ENCODE peak calls at places on chromosomes 4 and X, in nine cellular contexts. B is neuronal stem cell, W is kidney, A is tibial artery, Z is cardiac muscle cell, I is body of pancreas, J is suprapubic skin, X is IMR-90, T is K562. S is an unnamed sample. For H3K36me3, the result is how much of the 10 kb centered on the place peaks cover.

GRCh38 chrX:68196939-68197791 is 236.1 kb downstream of the OPHN1 start:
- DNase-seq in W (no peak), T (peak), B (peak), X (peak), Z (peak), A (no peak), I (peak), J (no peak), S (peak)

GRCh38 chrX:22968494-22968893 is 31.3 kb upstream of the DDX53 start:
- DNase-seq in X (no peak), W (no peak), I (no peak), T (no peak), A (no peak), Z (no peak), B (no peak), J (no peak), S (no peak)

GRCh38 chrX:69307736-69308135 is 142.5 kb upstream of the PJA1 start:
- DNase-seq in W (no peak), B (no peak), Z (no peak), X (no peak), I (no peak), A (no peak), T (no peak), J (peak), S (peak)

GRCh38 chr4:8070751-8071718 is 87.6 kb downstream of the ABLIM2 start:
- DNase-seq in B (no peak), W (peak), T (no peak), X (no peak), Z (peak), J (no peak), A (peak), I (no peak), S (no peak)

GRCh38 chrX:153379971-153380581 is 21.1 kb downstream of the PNMA6E start:
- DNase-seq in W (no peak), B (no peak), Z (peak), I (no peak), J (no peak), X (no peak), T (no peak), A (no peak), S (no peak)

GRCh38 chrX:136731207-136731782 is 49.4 kb downstream of the ARHGEF6 start:
- DNase-seq in X (no peak), I (no peak), Z (no peak), W (no peak), T (no peak), B (no peak), J (no peak), A (no peak), S (no peak)

GRCh38 chr4:41050840-41051775 is 163.2 kb downstream of the APBB2 start:
- DNase-seq in W (no peak), T (no peak), J (no peak), I (no peak), A (no peak), B (no peak), X (no peak), Z (no peak), S (no peak)

GRCh38 chr4:155819066-155819465 is 47.0 kb downstream of the ASIC5 start:
- DNase-seq in B (no peak), W (no peak), Z (no peak), J (no peak), A (peak), X (no peak), T (no peak), I (no peak), S (no peak)

GRCh38 chrX:72021975-72022374 is 109.7 kb downstream of the RTL5 start:
- DNase-seq in I (no peak), Z (no peak), J (no peak), W (peak), X (no peak), A (no peak), B (no peak), T (peak), S (peak)

GRCh38 chrX:132270699-132271098 is 51.5 kb upstream of the RAP2C start:
- DNase-seq in T (no peak), W (no peak), Z (no peak), B (no peak), A (peak), I (no peak), X (peak), J (peak), S (no peak)

GRCh38 chr4:121226362-121226761 is 62.2 kb upstream of the TNIP3 start:
- DNase-seq in T (no peak), I (no peak), A (no peak), X (no peak), B (no peak), Z (no peak), W (no peak), J (no peak), S (no peak)

GRCh38 chrX:39477438-39478120 is 620.2 kb downstream of the BCOR start:
- DNase-seq in J (peak), W (peak), I (peak), A (no peak), Z (peak), B (no peak), X (no peak), T (peak), S (peak)

DNA sequence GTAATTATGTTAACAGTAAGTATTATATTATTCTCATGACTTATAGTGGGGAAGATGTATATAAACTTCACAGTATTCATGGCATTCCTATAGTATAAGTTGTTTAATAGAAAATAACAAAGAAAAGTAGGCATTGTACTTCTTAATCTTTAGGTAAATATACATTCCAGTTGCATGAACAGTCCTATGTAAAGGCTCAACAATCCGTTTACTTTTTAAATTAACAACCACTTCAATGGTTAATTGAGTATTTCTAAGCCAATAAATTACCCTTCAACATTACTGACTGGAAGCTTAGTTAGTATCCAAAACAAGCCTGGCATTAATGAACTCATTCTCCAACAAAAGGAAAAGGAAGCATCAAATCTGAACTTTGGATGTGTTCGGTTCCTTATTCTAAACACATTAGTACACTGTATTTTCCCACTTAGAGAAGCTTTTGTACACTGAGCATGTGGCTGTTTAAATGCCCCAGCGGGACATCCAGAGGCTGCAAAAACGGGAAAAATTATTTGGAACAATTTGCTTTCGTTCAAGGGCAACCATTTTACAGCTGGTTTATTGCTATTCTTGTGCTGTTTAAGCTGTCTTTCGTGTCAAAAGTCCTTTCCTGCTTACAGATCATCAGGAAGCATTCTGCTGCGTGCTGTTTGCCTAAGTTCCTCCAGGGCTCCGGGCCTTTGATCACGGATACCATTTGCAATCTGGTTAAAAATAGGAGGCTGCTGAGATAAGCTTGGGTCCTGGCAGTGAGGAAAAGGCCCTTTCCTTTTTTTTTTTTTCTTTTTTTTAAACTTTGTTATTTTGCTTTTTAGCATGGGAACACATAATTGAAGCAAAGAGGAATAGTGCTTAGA is 460.3 kb downstream of the SPRY1 start:
- DNase-seq in I (no peak), W (peak), A (peak), B (peak), X (peak), Z (peak), T (no peak), J (no peak), S (peak)
- H3K4me3 ChIP-seq in I (no peak), W (no peak), A (peak), B (peak), X (no peak), Z (no peak), T (no peak), J (peak), S (no peak)

GRCh38 chr4:52715255-52715897 is 35.8 kb downstream of the ERVMER34-1 start:
- DNase-seq in I (no peak), A (no peak), W (no peak), T (no peak), B (no peak), Z (no peak), X (no peak), J (no peak), S (no peak)
- H3K36me3 ChIP-seq in I (under half), A (under half), W (under half), T (half or more), B (under half), Z (under half), X (under half), J (under half), S (under half)

GRCh38 chrX:46649421-46650260 is 76.1 kb downstream of the CHST7 start:
- DNase-seq in X (peak), Z (no peak), A (peak), W (no peak), B (no peak), J (no peak), T (no peak), I (no peak), S (no peak)
- H3K27ac ChIP-seq in X (no peak), Z (no peak), A (no peak), W (no peak), B (peak), J (no peak), T (no peak), I (no peak), S (no peak)

GRCh38 chrX:154437398-154437752 is 421 bp downstream of the GDI1 start:
- DNase-seq in B (no peak), A (no peak), Z (no peak), I (no peak), J (peak), W (peak), X (no peak), T (no peak), S (no peak)
- H3K4me3 ChIP-seq in B (peak), A (peak), Z (peak), I (peak), J (peak), W (peak), X (peak), T (peak), S (peak)

GRCh38 chrX:154712781-154713391 is 38.0 kb downstream of the GAB3 start:
- DNase-seq in X (peak), T (no peak), Z (no peak), J (no peak), A (no peak), B (no peak), W (no peak), I (no peak), S (no peak)

GRCh38 chrX:154715825-154716224 is 35.1 kb downstream of the GAB3 start:
- DNase-seq in T (no peak), J (no peak), I (no peak), Z (no peak), W (no peak), A (no peak), X (no peak), B (no peak), S (no peak)

GRCh38 chrX:154711264-154711663 is 39.6 kb downstream of the GAB3 start:
- DNase-seq in X (no peak), A (no peak), B (no peak), J (no peak), Z (no peak), I (no peak), T (no peak), W (no peak), S (no peak)

GRCh38 chrX:154717824-154718223 is 33.1 kb downstream of the GAB3 start:
- DNase-seq in T (peak), I (no peak), X (peak), B (no peak), Z (no peak), A (no peak), J (no peak), W (no peak), S (no peak)

DNA sequence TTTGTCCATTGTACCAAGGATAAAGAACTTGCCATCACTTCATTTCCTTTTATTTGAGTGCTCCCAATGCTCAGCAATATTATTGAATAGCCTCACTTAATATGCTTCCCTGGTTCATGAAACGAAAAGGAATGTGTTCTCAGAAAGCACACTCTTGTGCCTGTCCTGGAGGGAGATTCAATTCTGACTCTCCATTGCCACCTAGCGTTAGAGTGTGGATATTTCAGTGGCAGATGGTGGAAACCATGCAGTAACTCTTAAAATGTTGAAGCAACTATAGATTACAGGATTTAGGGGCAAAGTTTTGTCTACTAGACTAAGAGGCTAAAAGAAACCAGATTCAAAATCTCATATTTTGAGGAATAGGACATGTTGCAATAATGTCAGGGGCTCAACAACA is 36.0 kb downstream of the GAB3 start:
- DNase-seq in A (no peak), J (no peak), T (peak), W (no peak), I (peak), Z (peak), X (peak), B (peak), S (peak)
- H3K36me3 ChIP-seq in A (under half), J (under half), T (half or more), W (under half), I (under half), Z (under half), X (under half), B (under half), S (under half)

DNA sequence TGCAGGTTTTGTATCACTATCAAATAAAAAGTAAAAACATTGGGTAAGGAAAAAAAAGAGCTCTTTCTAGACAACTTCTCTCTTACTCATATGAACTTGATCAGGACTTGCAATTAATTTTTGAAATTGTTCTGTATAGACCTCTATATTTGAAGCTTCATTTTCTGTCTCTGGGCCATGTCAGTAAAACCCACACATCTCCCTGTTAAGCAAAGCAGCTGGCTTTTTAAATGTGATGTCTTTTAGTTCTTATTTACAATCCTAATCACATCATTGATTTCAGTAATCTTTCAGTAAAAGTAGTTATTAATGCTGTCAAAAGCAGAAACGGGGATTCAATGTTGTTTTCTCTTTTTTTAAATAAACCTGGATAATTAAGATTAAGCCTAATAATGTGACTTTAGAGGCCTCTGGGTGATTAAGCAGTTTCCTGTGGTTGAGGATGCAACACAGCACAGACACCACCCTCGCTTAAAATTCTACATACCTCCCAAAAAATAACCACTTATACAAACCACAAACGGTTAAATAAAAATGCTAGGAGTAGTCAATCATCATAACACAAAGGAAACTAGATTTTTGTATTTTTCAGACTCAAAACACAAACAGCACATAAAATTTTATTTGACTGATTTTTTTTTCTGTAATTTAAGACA is 5.2 kb upstream of the PCDH10 start:
- DNase-seq in A (no peak), I (no peak), J (no peak), T (no peak), B (no peak), W (no peak), Z (no peak), X (no peak), S (no peak)
- H3K27ac ChIP-seq in A (no peak), I (no peak), J (no peak), T (no peak), B (no peak), W (no peak), Z (no peak), X (no peak), S (no peak)